ENCODE peak calls at places on chromosomes 7 and 10, in eight cellular contexts. N is body of pancreas, Q is omental fat pad, K is Calu3, Y is MM.1S, L is OCI-LY7, T is right lobe of liver, Z is AG09309. F is an unnamed sample.

GRCh38 chr7:5532520-5533335 is 109.1 kb upstream of the TNRC18 start:
- DNase-seq in N (peak), T (peak), Z (no peak), Q (peak), Y (peak), L (peak), K (peak), F (no peak)

GRCh38 chr7:78127009-78127408 is 328.4 kb downstream of the PHTF2 start:
- DNase-seq in N (no peak), T (no peak), Q (no peak), K (no peak), Y (no peak), Z (no peak), L (no peak), F (no peak)

GRCh38 chr10:29826221-29826620 is 191.4 kb upstream of the SVIL start:
- DNase-seq in N (no peak), L (no peak), Q (no peak), Z (no peak), T (no peak), K (no peak), Y (no peak), F (no peak)

GRCh38 chr7:141585592-141586510 is 34.6 kb downstream of the AGK start:
- DNase-seq in Q (no peak), T (no peak), Z (peak), Y (no peak), L (no peak), K (no peak), N (no peak), F (no peak)

GRCh38 chr10:78742730-78743615 is 325.8 kb upstream of the ZMIZ1 start:
- DNase-seq in Q (no peak), K (no peak), N (peak), Y (no peak), L (peak), Z (no peak), T (peak), F (no peak)

GRCh38 chr7:134420509-134421125 is 38.3 kb downstream of the AKR1B1 start:
- DNase-seq in K (peak), L (peak), Z (peak), N (peak), T (peak), Q (no peak), Y (peak), F (no peak)

GRCh38 chr10:47452495-47453434 is 31.1 kb downstream of the ANXA8 start:
- DNase-seq in Z (no peak), Y (no peak), K (no peak), Q (no peak), L (no peak), T (no peak), N (no peak), F (no peak)

GRCh38 chr10:13788701-13789447 is 202.1 kb downstream of the PRPF18 start:
- DNase-seq in K (no peak), L (peak), T (no peak), Q (peak), Z (no peak), N (peak), Y (no peak), F (no peak)

GRCh38 chr10:60803433-60803832 is 25.2 kb downstream of the CDK1 start:
- DNase-seq in K (no peak), N (no peak), T (no peak), Q (no peak), Y (no peak), L (no peak), Z (no peak), F (no peak)

GRCh38 chr7:137606061-137606674 is 240.6 kb downstream of the DGKI start:
- DNase-seq in T (no peak), K (no peak), Y (peak), Q (no peak), L (peak), N (no peak), Z (peak), F (no peak)

GRCh38 chr10:14382022-14382421 is 51.3 kb upstream of the FRMD4A start:
- DNase-seq in L (no peak), Y (peak), Z (no peak), K (peak), T (no peak), N (no peak), Q (no peak), F (no peak)

GRCh38 chr10:69838853-69839252 is 37.1 kb downstream of the COL13A1 start:
- DNase-seq in N (no peak), Q (no peak), L (no peak), T (no peak), K (no peak), Y (no peak), Z (no peak), F (no peak)

GRCh38 chr10:126372359-126372758 is 15.9 kb downstream of the ADAM12 start:
- DNase-seq in Q (no peak), N (no peak), T (no peak), L (no peak), K (no peak), Z (no peak), Y (no peak), F (no peak)

GRCh38 chr10:126374435-126374834 is 13.8 kb downstream of the ADAM12 start:
- DNase-seq in Q (no peak), T (no peak), Z (no peak), N (no peak), Y (no peak), L (no peak), K (no peak), F (no peak)

GRCh38 chr10:126375299-126375698 is 13.0 kb downstream of the ADAM12 start:
- DNase-seq in T (no peak), Q (no peak), K (no peak), Y (no peak), Z (no peak), L (no peak), N (no peak), F (no peak)

GRCh38 chr10:126373137-126373536 is 15.1 kb downstream of the ADAM12 start:
- DNase-seq in N (no peak), K (no peak), Z (no peak), L (no peak), Y (no peak), T (no peak), Q (no peak), F (no peak)

DNA sequence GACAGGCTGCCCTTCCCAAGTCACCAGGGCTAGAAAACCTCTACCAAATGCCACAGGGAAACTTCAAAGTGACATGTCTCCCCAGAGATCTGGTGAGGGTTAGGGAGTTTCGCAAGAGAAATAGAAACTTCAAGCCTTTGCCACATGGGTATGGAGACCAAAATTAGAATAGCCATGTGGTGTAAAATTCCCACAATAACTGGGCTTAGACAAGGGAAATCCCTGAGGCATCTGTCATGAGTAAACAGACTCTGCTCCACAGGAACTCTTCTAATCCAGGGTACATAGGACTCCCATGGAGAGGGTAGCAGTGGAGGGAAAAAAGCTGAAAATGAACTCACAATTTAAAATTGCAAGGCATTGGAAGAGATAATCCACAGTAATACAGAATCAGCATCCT is 14.3 kb downstream of the ADAM12 start:
- DNase-seq in K (no peak), L (no peak), Y (no peak), Q (no peak), Z (no peak), N (no peak), T (no peak), F (no peak)
- TF ChIP-seq CTCF in K (no peak), L (no peak), Y (no peak), Q (no peak), Z (no peak), N (no peak), T (no peak), F (no peak)

GRCh38 chr10:83987216-83987615 is 152.1 kb upstream of the GHITM start:
- DNase-seq in L (no peak), Q (no peak), Y (no peak), Z (no peak), T (no peak), K (no peak), N (no peak), F (no peak)

GRCh38 chr10:83990126-83990525 is 149.2 kb upstream of the GHITM start:
- DNase-seq in T (no peak), Y (peak), Z (no peak), Q (no peak), L (peak), N (peak), K (no peak), F (no peak)

GRCh38 chr10:83991986-83992753 is 147.1 kb upstream of the GHITM start:
- DNase-seq in N (peak), T (no peak), L (peak), Y (peak), K (peak), Z (no peak), Q (no peak), F (no peak)

GRCh38 chr10:83986800-83987199 is 152.5 kb upstream of the GHITM start:
- DNase-seq in Z (no peak), L (no peak), Q (no peak), N (no peak), T (no peak), Y (no peak), K (no peak), F (no peak)

GRCh38 chr10:83988435-83988834 is 150.9 kb upstream of the GHITM start:
- DNase-seq in Z (no peak), Y (no peak), Q (no peak), K (no peak), N (no peak), L (no peak), T (no peak), F (no peak)
- TF ChIP-seq CTCF in Z (no peak), Y (no peak), Q (no peak), K (no peak), N (no peak), L (no peak), T (no peak), F (no peak)

DNA sequence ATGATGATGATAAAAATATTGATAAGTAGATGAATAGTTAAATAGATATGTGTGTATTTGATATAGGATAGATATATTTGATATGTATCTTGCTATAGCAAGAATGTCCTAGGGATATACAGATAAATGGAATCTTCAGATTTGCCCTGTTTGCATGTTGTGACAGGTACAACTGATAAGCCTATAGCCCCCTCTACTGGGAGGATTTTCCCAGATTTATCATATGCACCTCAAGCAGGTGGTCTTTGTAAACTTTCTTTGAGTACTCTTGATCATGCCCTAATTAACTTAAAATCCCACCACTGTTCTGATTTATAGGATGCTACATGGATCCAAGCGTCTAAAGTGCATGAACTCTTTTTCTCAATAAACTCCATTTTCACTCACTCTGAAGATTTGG is 1050.7 kb downstream of the SORCS3 start:
- DNase-seq in Z (no peak), T (no peak), L (peak), K (no peak), Y (peak), Q (no peak), N (peak), F (no peak)
- TF ChIP-seq CTCF in Z (peak), T (no peak), L (peak), K (no peak), Y (peak), Q (no peak), N (peak), F (no peak)

GRCh38 chr10:123043409-123043925 is 34.7 kb downstream of the ACADSB start:
- DNase-seq in Y (peak), N (peak), Z (peak), L (peak), K (peak), Q (no peak), T (peak), F (no peak)
- TF ChIP-seq CTCF in Y (peak), N (peak), Z (peak), L (peak), K (peak), Q (no peak), T (peak), F (peak)

GRCh38 chr10:18308600-18308999 is 168.4 kb downstream of the CACNB2 start:
- DNase-seq in T (no peak), Z (no peak), K (no peak), N (no peak), L (no peak), Y (no peak), Q (no peak), F (no peak)

GRCh38 chr10:18310761-18311160 is 170.5 kb downstream of the CACNB2 start:
- DNase-seq in Q (no peak), T (no peak), L (no peak), K (no peak), Y (no peak), N (no peak), Z (no peak), F (no peak)

GRCh38 chr10:18313146-18313542 is 172.9 kb downstream of the CACNB2 start:
- DNase-seq in Z (no peak), Q (no peak), T (no peak), Y (no peak), K (no peak), L (no peak), N (no peak), F (no peak)

GRCh38 chr10:18313626-18314025 is 173.4 kb downstream of the CACNB2 start:
- DNase-seq in T (no peak), Q (no peak), K (no peak), L (no peak), Y (no peak), Z (no peak), N (no peak), F (no peak)

DNA sequence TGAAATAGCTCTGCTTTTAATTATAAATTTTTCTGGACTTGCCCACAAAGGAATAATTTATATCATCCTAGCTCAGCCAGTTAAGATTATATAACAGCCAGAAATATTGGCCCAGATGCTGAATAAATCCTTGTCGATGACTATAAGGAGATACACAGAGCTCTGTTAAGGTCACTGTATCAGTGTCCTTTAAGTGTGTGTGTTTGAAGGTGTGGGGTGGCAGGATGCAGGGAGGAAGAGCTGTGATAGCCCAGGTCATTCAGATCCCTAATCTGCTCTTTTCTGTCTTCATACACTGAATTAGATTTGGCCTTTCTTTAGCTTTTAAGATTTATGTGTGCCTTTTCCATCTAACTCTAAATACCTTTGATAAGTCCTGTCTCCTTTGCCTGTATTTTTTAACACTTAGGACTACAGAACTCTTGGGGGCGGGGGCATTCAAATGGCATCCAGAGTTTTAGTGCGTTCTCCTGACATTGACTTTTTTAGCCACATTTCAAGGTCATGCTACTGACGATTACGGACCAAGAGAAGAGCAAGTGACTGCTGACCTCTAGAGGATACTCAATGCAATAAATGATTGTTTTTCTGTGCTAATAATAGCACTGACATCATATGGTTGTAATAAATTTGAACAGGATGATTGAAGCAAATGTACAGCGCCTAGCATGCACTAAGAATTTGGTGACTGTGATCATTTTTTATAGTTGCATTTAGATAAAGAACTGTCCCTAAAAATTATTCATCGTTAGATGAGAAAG is 172.3 kb downstream of the CACNB2 start:
- DNase-seq in K (no peak), T (no peak), N (peak), L (peak), Z (peak), Q (no peak), Y (peak), F (no peak)
- TF ChIP-seq CTCF in K (no peak), T (peak), N (peak), L (peak), Z (peak), Q (no peak), Y (peak), F (no peak)

DNA sequence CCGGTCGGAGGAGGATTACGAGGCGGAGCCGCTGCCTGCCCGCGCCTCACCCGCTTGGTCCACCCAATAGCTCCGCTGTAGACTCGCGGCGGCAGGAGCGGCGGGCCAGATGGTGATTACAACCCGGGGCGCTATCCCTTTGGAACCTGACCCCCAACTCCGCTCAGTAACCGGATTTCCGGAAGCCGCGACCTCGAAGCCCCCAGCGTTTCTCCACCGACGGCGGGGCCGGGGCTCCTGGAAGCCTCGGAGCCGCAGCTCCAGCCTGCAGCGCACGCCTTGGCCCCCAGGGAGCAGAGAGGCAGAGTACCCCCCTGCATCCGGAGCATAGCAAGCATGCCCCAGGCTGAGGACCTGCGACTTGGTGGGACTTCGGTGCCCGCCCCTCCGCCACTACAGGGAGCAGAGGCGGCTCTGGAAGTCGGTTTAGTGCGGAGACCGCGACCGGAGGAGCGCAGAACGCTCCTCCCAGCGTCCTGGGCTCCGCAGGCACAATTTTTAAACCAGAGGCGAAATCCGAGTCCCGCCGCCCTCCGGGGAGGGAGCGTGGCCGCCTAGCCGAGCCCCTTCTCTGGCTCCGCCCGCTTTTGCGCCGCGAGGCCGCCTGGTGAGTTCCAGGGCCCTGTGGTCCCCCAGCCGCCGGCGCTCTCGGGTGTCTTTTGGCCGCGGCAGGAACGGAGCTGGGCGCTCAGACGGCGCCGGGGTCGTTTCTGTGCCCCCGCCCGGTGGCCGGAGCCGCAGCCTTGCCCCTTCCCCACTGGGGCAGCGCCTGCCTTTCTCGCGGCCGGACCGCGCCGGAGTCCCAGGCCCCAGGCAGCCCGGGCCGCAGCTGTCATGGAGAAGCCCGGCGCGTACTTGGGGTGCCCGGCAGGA is 28.2 kb upstream of the BMS1 start:
- DNase-seq in T (no peak), L (no peak), Z (no peak), N (peak), K (peak), Q (no peak), Y (no peak), F (no peak)
- TF ChIP-seq CTCF in T (no peak), L (no peak), Z (no peak), N (no peak), K (no peak), Q (no peak), Y (no peak), F (no peak)

GRCh38 chr7:37354661-37355131 is 94.0 kb downstream of the ELMO1 start:
- DNase-seq in Y (no peak), Z (no peak), T (peak), N (peak), Q (no peak), L (no peak), K (peak), F (no peak)

GRCh38 chr7:37353949-37354660 is 94.6 kb downstream of the ELMO1 start:
- DNase-seq in T (no peak), L (no peak), Y (no peak), N (no peak), K (no peak), Z (no peak), Q (no peak), F (no peak)

GRCh38 chr7:37352251-37352650 is 96.4 kb downstream of the ELMO1 start:
- DNase-seq in L (no peak), T (no peak), K (no peak), Z (no peak), Q (no peak), N (no peak), Y (no peak), F (no peak)

GRCh38 chr7:37349979-37350590 is 98.6 kb downstream of the ELMO1 start:
- DNase-seq in K (no peak), L (peak), Z (no peak), Y (no peak), Q (no peak), T (no peak), N (peak), F (no peak)

DNA sequence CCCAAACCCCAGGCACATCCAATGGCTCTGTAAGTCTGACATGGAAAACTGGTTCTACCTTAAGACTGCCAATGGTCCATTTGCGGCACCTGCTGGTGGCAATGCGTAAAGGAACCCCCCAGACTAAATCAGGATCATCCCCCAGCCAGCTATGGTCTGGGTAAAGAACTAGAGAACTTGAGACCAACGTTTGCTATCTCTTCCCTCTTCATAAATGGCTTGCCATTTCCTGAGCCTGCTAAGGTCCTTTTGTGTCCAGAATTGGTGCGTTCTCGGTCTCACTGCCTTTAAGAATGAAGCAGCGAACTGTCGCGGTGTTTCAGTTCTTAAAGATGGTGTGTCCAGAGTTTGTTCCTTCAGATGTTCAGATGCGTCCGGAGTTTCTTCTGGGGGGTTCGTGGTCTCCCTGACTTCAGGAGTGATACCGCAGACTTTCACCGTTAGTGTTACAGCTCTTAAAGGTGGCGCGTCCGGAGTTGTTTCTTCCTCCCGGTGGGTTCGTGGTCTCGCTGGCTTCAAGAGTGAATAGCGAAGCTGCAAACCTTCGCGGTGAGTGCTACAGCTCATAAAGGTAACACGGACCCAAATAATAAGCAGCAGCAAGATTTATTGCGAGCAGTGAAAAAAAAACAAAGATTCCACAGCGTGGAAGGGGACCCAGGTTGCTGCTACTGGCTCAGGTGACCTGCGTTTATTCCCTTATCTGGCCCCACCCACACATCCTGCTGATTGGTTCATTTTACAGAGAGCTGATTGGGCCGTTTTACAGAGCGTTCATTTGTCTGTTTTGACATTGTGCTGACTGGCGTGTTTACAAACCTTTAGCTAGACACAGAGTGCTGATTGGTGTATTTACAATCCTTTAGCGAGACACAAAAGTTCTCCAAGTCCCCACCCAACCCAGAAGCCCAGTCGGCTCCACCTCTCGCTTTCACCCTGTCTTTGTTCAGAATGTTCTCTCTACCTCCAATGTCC is 95.4 kb downstream of the ELMO1 start:
- DNase-seq in Z (no peak), Y (peak), L (peak), T (no peak), Q (no peak), K (peak), N (peak), F (no peak)
- TF ChIP-seq CTCF in Z (no peak), Y (peak), L (peak), T (peak), Q (no peak), K (peak), N (peak), F (no peak)

F was measured in mesothelial cell of epicardium.